ENCODE peak calls at places on chromosomes 6 and 20, in six cellular contexts. One of them, this sample, is unnamed.

GRCh38 chr20:60046011-60046413 is 87.8 kb downstream of the CDH26 start:
- DNase-seq in GM23338: no peak
- DNase-seq in uterus: no peak
- DNase-seq in cardiac muscle cell: no peak
- DNase-seq in heart left ventricle: no peak
- DNase-seq in spleen: no peak
- DNase-seq in this sample: no peak

GRCh38 chr20:62408640-62409039 is 1.6 kb upstream of the CABLES2 start:
- DNase-seq in spleen: no peak
- DNase-seq in heart left ventricle: no peak
- DNase-seq in GM23338: no peak
- DNase-seq in uterus: no peak
- DNase-seq in cardiac muscle cell: no peak
- DNase-seq in this sample: no peak

GRCh38 chr6:130482645-130483390 is 117.0 kb downstream of the TMEM200A start:
- DNase-seq in cardiac muscle cell: peak; percentile 81
- DNase-seq in heart left ventricle: no peak
- DNase-seq in uterus: no peak
- DNase-seq in GM23338: no peak
- DNase-seq in spleen: no peak
- DNase-seq in this sample: no peak

GRCh38 chr20:37734228-37734980 is 40.6 kb downstream of the CTNNBL1 start:
- DNase-seq in spleen: no peak
- DNase-seq in uterus: no peak
- DNase-seq in GM23338: no peak
- DNase-seq in cardiac muscle cell: peak; percentile 87
- DNase-seq in heart left ventricle: no peak
- DNase-seq in this sample: no peak

GRCh38 chr6:401994-402640 is 10.6 kb downstream of the IRF4 start:
- DNase-seq in uterus: no peak
- DNase-seq in cardiac muscle cell: no peak
- DNase-seq in GM23338: no peak
- DNase-seq in spleen: no peak
- DNase-seq in heart left ventricle: no peak
- DNase-seq in this sample: no peak

GRCh38 chr6:36364669-36365479 is 22.6 kb downstream of the ETV7 start:
- DNase-seq in GM23338: no peak
- DNase-seq in uterus: no peak
- DNase-seq in spleen: no peak
- DNase-seq in heart left ventricle: no peak
- DNase-seq in cardiac muscle cell: peak; percentile 67
- DNase-seq in this sample: no peak

GRCh38 chr6:31246051-31246495 is 25.8 kb downstream of the HLA-C start:
- DNase-seq in heart left ventricle: no peak
- DNase-seq in uterus: no peak
- DNase-seq in spleen: no peak
- DNase-seq in GM23338: peak; percentile 15
- DNase-seq in cardiac muscle cell: peak; percentile 40
- DNase-seq in this sample: peak; percentile 88

GRCh38 chr6:108588586-108588985 is 27.9 kb downstream of the FOXO3 start:
- DNase-seq in cardiac muscle cell: peak; percentile 68
- DNase-seq in heart left ventricle: peak; percentile 31
- DNase-seq in spleen: no peak
- DNase-seq in uterus: no peak
- DNase-seq in GM23338: peak; percentile 34
- DNase-seq in this sample: no peak

GRCh38 chr20:48823960-48824497 is 3.8 kb downstream of the PREX1 start:
- DNase-seq in heart left ventricle: no peak
- DNase-seq in spleen: no peak
- DNase-seq in cardiac muscle cell: peak; percentile 64
- DNase-seq in uterus: no peak
- DNase-seq in GM23338: no peak
- DNase-seq in this sample: peak; percentile 45

GRCh38 chr6:82040405-82041221 is 206.9 kb downstream of the IBTK start:
- DNase-seq in uterus: peak; percentile 32
- DNase-seq in heart left ventricle: peak; percentile 31
- DNase-seq in GM23338: peak; percentile 79
- DNase-seq in spleen: no peak
- DNase-seq in cardiac muscle cell: peak; percentile 76
- DNase-seq in this sample: no peak

GRCh38 chr20:380763-381580 is 412 bp downstream of the TRIB3 start:
- DNase-seq in GM23338: peak; percentile 89
- DNase-seq in spleen: peak; percentile 93
- DNase-seq in heart left ventricle: peak; percentile 54
- DNase-seq in uterus: peak; percentile 47
- DNase-seq in cardiac muscle cell: peak; percentile 81
- DNase-seq in this sample: no peak

GRCh38 chr6:138965291-138965874 is 22.7 kb downstream of the REPS1 start:
- DNase-seq in spleen: no peak
- DNase-seq in GM23338: no peak
- DNase-seq in heart left ventricle: no peak
- DNase-seq in uterus: no peak
- DNase-seq in cardiac muscle cell: no peak
- DNase-seq in this sample: no peak

GRCh38 chr6:155185544-155185943 is 78.3 kb upstream of the CLDN20 start:
- DNase-seq in heart left ventricle: no peak
- DNase-seq in cardiac muscle cell: peak; percentile 19
- DNase-seq in uterus: no peak
- DNase-seq in spleen: no peak
- DNase-seq in GM23338: peak; percentile 59
- DNase-seq in this sample: peak; percentile 68

GRCh38 chr6:116389357-116389756 is 18.6 kb downstream of the DSE start:
- DNase-seq in spleen: no peak
- DNase-seq in GM23338: no peak
- DNase-seq in cardiac muscle cell: no peak
- DNase-seq in uterus: no peak
- DNase-seq in heart left ventricle: no peak
- DNase-seq in this sample: no peak

GRCh38 chr6:7542065-7542877 is 800 bp downstream of the DSP start:
- DNase-seq in heart left ventricle: peak; percentile 37
- DNase-seq in GM23338: peak; percentile 82
- DNase-seq in cardiac muscle cell: no peak
- DNase-seq in spleen: peak; percentile 86
- DNase-seq in uterus: no peak
- DNase-seq in this sample: no peak

GRCh38 chr6:117591405-117591804 is 10.9 kb downstream of the GOPC start:
- DNase-seq in spleen: no peak
- DNase-seq in uterus: no peak
- DNase-seq in heart left ventricle: no peak
- DNase-seq in cardiac muscle cell: peak; percentile 24
- DNase-seq in GM23338: no peak
- DNase-seq in this sample: no peak

GRCh38 chr6:30618270-30618787 is 689 bp downstream of the MRPS18B start:
- DNase-seq in spleen: peak; percentile 52
- DNase-seq in cardiac muscle cell: peak; percentile 33
- DNase-seq in GM23338: no peak
- DNase-seq in heart left ventricle: no peak
- DNase-seq in uterus: no peak
- DNase-seq in this sample: no peak

GRCh38 chr6:138869343-138869742 is 73.5 kb downstream of the ECT2L start:
- DNase-seq in cardiac muscle cell: peak; percentile 56
- DNase-seq in uterus: peak; percentile 50
- DNase-seq in spleen: no peak
- DNase-seq in heart left ventricle: peak; percentile 87
- DNase-seq in GM23338: no peak
- DNase-seq in this sample: no peak

GRCh38 chr6:155301867-155302266 is 12.4 kb downstream of the TFB1M start:
- DNase-seq in GM23338: peak; percentile 10
- DNase-seq in heart left ventricle: no peak
- DNase-seq in spleen: no peak
- DNase-seq in cardiac muscle cell: peak; percentile 63
- DNase-seq in uterus: no peak
- DNase-seq in this sample: no peak

GRCh38 chr20:32443386-32443974 is 85.3 kb downstream of the ASXL1 start:
- DNase-seq in heart left ventricle: no peak
- DNase-seq in uterus: no peak
- DNase-seq in cardiac muscle cell: no peak
- DNase-seq in GM23338: no peak
- DNase-seq in spleen: no peak
- DNase-seq in this sample: no peak

GRCh38 chr20:37651932-37652331 is 41.9 kb upstream of the CTNNBL1 start:
- DNase-seq in heart left ventricle: peak; percentile 58
- DNase-seq in spleen: peak; percentile 84
- DNase-seq in cardiac muscle cell: peak; percentile 59
- DNase-seq in uterus: no peak
- DNase-seq in GM23338: peak; percentile 77
- DNase-seq in this sample: no peak

GRCh38 chr6:144285548-144285797 is 338 bp downstream of the UTRN start:
- DNase-seq in GM23338: no peak
- DNase-seq in spleen: no peak
- DNase-seq in heart left ventricle: no peak
- DNase-seq in cardiac muscle cell: no peak
- DNase-seq in uterus: peak; percentile 47
- DNase-seq in this sample: no peak

GRCh38 chr20:22728146-22728745 is 143.9 kb upstream of the FOXA2 start:
- DNase-seq in heart left ventricle: no peak
- DNase-seq in spleen: no peak
- DNase-seq in cardiac muscle cell: no peak
- DNase-seq in GM23338: no peak
- DNase-seq in uterus: no peak
- DNase-seq in this sample: no peak

GRCh38 chr20:62439218-62439617 is 11.9 kb upstream of the RBBP8NL start:
- DNase-seq in spleen: no peak
- DNase-seq in GM23338: no peak
- DNase-seq in heart left ventricle: no peak
- DNase-seq in cardiac muscle cell: no peak
- DNase-seq in uterus: no peak
- DNase-seq in this sample: no peak

GRCh38 chr6:133248241-133249001 is 7.3 kb downstream of the EYA4 start:
- DNase-seq in GM23338: no peak
- DNase-seq in cardiac muscle cell: peak; percentile 55
- DNase-seq in heart left ventricle: no peak
- DNase-seq in uterus: no peak
- DNase-seq in spleen: no peak
- DNase-seq in this sample: peak; percentile 6

GRCh38 chr20:13318871-13319521 is 97.9 kb downstream of the ISM1 start:
- DNase-seq in spleen: no peak
- DNase-seq in uterus: no peak
- DNase-seq in cardiac muscle cell: no peak
- DNase-seq in GM23338: no peak
- DNase-seq in heart left ventricle: no peak
- DNase-seq in this sample: no peak

GRCh38 chr20:44052166-44052565 is 134.8 kb downstream of the JPH2 start:
- DNase-seq in heart left ventricle: no peak
- DNase-seq in spleen: no peak
- DNase-seq in cardiac muscle cell: no peak
- DNase-seq in GM23338: no peak
- DNase-seq in uterus: no peak
- DNase-seq in this sample: no peak

GRCh38 chr20:44056010-44056698 is 130.8 kb downstream of the JPH2 start:
- DNase-seq in GM23338: peak; percentile 77
- DNase-seq in uterus: no peak
- DNase-seq in heart left ventricle: peak; percentile 48
- DNase-seq in spleen: no peak
- DNase-seq in cardiac muscle cell: peak; percentile 27
- DNase-seq in this sample: no peak

GRCh38 chr20:44053046-44053445 is 133.9 kb downstream of the JPH2 start:
- DNase-seq in uterus: no peak
- DNase-seq in heart left ventricle: no peak
- DNase-seq in spleen: no peak
- DNase-seq in cardiac muscle cell: no peak
- DNase-seq in GM23338: no peak
- DNase-seq in this sample: no peak

GRCh38 chr20:44054118-44054517 is 132.9 kb downstream of the JPH2 start:
- DNase-seq in uterus: no peak
- DNase-seq in cardiac muscle cell: no peak
- DNase-seq in GM23338: no peak
- DNase-seq in heart left ventricle: no peak
- DNase-seq in spleen: no peak
- DNase-seq in this sample: no peak

DNA sequence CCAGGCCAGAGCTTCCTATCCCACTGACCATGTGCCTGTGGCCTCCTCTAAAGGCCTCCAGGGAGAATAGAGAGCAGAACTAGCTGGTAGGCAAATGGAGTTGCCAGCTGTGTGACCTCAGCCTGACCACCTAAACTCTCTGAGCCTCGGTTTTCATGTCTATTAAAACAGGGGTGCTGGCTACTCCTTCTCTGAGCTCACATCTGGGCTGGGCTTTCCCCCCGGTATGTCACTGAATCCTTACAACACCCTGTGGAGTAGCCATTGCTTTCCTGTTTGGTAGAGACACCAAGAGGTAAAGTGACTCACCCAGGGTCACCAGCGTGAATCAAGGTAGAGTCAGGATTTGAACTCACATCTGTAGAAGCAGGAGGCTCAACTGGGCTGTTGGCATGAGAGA is 132.1 kb downstream of the JPH2 start:
- DNase-seq in uterus: no peak
- DNase-seq in cardiac muscle cell: no peak
- DNase-seq in heart left ventricle: no peak
- DNase-seq in GM23338: no peak
- DNase-seq in spleen: no peak
- DNase-seq in this sample: no peak
- H3K27ac ChIP-seq in uterus: no peak overlapping the region
- H3K27ac ChIP-seq in cardiac muscle cell: no peak overlapping the region
- H3K27ac ChIP-seq in heart left ventricle: no peak overlapping the region
- H3K27ac ChIP-seq in GM23338: no peak overlapping the region
- H3K27ac ChIP-seq in spleen: no peak overlapping the region
- H3K27ac ChIP-seq in this sample: no peak overlapping the region

DNA sequence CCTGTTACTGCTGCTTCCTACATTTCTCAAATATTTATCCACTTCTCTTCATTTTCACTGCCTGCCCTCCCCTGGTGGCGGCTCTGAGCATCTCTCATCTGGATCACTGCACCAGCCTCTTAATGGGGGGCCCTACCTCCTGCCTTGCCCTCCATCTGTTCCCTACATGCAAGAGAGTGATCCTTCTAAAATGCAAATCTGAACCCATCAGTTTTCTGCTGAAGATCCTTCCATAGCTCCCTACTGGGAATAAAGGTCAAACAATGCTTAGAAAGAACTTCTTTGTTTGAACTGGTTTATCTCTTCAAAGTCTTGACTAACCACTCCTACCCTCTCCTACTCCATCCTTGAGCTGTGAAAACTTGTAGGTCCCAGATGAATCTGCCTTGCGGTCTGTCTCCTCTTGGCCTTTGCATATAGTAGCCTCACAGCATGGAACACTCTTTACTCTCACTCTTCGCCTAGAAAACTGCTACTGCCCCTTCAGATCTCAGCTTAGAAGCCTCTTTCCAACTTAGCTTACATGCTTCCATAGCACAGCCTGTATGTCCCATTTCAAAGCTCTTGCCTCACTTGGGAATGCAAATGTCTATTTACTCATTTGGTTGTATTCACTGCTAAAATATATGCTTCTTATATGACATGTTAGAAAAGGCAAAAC is 119.3 kb downstream of the QRSL1 start:
- DNase-seq in spleen: no peak
- DNase-seq in cardiac muscle cell: no peak
- DNase-seq in uterus: no peak
- DNase-seq in heart left ventricle: no peak
- DNase-seq in GM23338: peak; percentile 63
- DNase-seq in this sample: no peak
- H3K27ac ChIP-seq in spleen: no peak overlapping the region
- H3K27ac ChIP-seq in cardiac muscle cell: no peak overlapping the region
- H3K27ac ChIP-seq in uterus: no peak overlapping the region
- H3K27ac ChIP-seq in heart left ventricle: no peak overlapping the region
- H3K27ac ChIP-seq in GM23338: no peak overlapping the region
- H3K27ac ChIP-seq in this sample: peak overlapping the region; percentile 76

GRCh38 chr20:50728486-50728980 is 2.8 kb upstream of the PARD6B start:
- DNase-seq in GM23338: no peak
- DNase-seq in spleen: no peak
- DNase-seq in heart left ventricle: no peak
- DNase-seq in cardiac muscle cell: no peak
- DNase-seq in uterus: no peak
- DNase-seq in this sample: no peak
- H3K27ac ChIP-seq in GM23338: peak overlapping the region; percentile 35
- H3K27ac ChIP-seq in spleen: no peak overlapping the region
- H3K27ac ChIP-seq in heart left ventricle: no peak overlapping the region
- H3K27ac ChIP-seq in cardiac muscle cell: peak overlapping the region; percentile 58
- H3K27ac ChIP-seq in uterus: peak overlapping the region; percentile 89
- H3K27ac ChIP-seq in this sample: peak overlapping the region; percentile 100

GRCh38 chr20:41367956-41368355 is 1.3 kb upstream of the EMILIN3 start:
- DNase-seq in heart left ventricle: no peak
- DNase-seq in uterus: no peak
- DNase-seq in spleen: no peak
- DNase-seq in cardiac muscle cell: no peak
- DNase-seq in GM23338: no peak
- DNase-seq in this sample: no peak
- H3K27ac ChIP-seq in heart left ventricle: no peak overlapping the region
- H3K27ac ChIP-seq in uterus: no peak overlapping the region
- H3K27ac ChIP-seq in spleen: no peak overlapping the region
- H3K27ac ChIP-seq in cardiac muscle cell: no peak overlapping the region
- H3K27ac ChIP-seq in GM23338: no peak overlapping the region
- H3K27ac ChIP-seq in this sample: no peak overlapping the region

This sample was measured in epithelial cell of prostate.